ENCODE peak calls at places on chromosome 19, in six cellular contexts. A, H, Q, N, B and I are unnamed samples. For H3K9me3, the result is how much of the 10 kb centered on the place peaks cover.

GRCh38 chr19:47125669-47125938 is 5.0 kb upstream of the SAE1 start:
- DNase-seq in N (no peak), H (no peak), B (no peak), A (no peak), Q (no peak), I (no peak)

GRCh38 chr19:18865973-18866799 is 29.8 kb downstream of the CERS1 start:
- DNase-seq in Q (no peak), H (no peak), N (no peak), B (peak), A (peak), I (no peak)

GRCh38 chr19:4567584-4568071 is 8.1 kb upstream of the SEMA6B start:
- DNase-seq in Q (peak), N (no peak), B (peak), H (no peak), A (peak), I (no peak)

GRCh38 chr19:18784786-18785120 is 6.4 kb downstream of the COMP start:
- DNase-seq in A (no peak), N (no peak), Q (no peak), H (no peak), B (no peak), I (no peak)

GRCh38 chr19:45972944-45973525 is 630 bp downstream of the NOVA2 start:
- DNase-seq in H (no peak), Q (no peak), N (no peak), B (no peak), A (no peak), I (no peak)

GRCh38 chr19:39558623-39559117 is 18.7 kb upstream of the EID2 start:
- DNase-seq in H (no peak), Q (no peak), N (no peak), B (no peak), A (no peak), I (no peak)

GRCh38 chr19:45638930-45639729 is at the start of gene EML2:
- DNase-seq in H (peak), N (no peak), Q (peak), B (no peak), A (peak), I (no peak)

GRCh38 chr19:38289955-38290354 is 14.1 kb upstream of the C19orf33 start:
- DNase-seq in Q (no peak), A (no peak), B (no peak), H (no peak), N (no peak), I (no peak)

GRCh38 chr19:21902596-21902995 is 66.6 kb upstream of the ZNF43 start:
- DNase-seq in N (no peak), Q (no peak), A (no peak), B (no peak), H (no peak), I (no peak)

GRCh38 chr19:45470147-45471081 is 2.6 kb downstream of the FOSB start:
- DNase-seq in B (peak), H (no peak), A (peak), Q (no peak), N (no peak), I (no peak)

GRCh38 chr19:4130635-4131438 is 6.9 kb upstream of the MAP2K2 start:
- DNase-seq in N (no peak), B (peak), H (no peak), Q (no peak), A (no peak), I (peak)

GRCh38 chr19:46660008-46660517 is 919 bp downstream of the DACT3 start:
- DNase-seq in B (no peak), H (no peak), A (no peak), Q (no peak), N (no peak), I (no peak)

GRCh38 chr19:47240561-47240960 is 9.6 kb upstream of the BBC3 start:
- DNase-seq in A (no peak), B (no peak), N (no peak), H (no peak), Q (no peak), I (no peak)

GRCh38 chr19:58229255-58229639 is 533 bp downstream of the ZNF544 start:
- DNase-seq in B (peak), Q (no peak), H (no peak), A (no peak), N (no peak), I (no peak)

GRCh38 chr19:13917888-13918406 is 11.9 kb downstream of the CC2D1A start:
- DNase-seq in N (no peak), B (no peak), A (no peak), H (no peak), Q (no peak), I (no peak)

GRCh38 chr19:18649371-18650047 is 12.7 kb downstream of the KLHL26 start:
- DNase-seq in A (peak), Q (peak), B (peak), N (no peak), H (peak), I (no peak)

DNA sequence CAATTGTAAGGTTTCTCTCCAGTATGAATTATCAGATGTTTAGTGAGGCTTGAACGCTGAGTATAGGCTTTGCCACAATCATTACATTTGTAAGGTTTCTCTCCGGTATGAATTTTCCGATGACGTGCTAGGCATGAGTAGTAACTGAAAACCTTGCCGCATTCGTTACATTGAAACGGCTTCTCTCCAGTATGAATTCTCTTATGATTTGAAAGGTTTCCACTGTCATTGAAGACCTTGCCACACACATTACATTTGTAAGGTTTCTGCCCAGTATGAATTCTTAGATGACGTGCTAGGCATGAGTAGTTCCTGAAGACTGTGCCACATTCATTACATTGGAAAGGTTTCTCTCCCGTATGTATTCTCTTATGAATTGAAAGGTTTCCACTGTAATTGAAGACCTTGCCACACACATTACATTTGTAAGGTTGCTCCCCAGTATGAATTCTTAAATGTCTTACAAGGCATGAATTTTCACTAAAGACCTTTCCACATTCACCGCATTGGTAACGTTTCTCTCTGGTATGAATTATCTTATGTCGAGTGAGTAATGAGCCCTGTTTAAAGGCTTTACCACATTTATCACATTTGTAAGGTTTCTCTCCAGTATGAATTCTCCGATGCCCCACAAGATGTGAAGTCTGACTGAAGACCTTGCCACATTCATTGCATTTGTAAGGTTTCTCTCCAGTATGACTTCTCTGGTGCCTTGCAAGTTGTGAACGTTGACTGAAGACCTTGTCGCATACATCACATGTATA is 15.6 kb downstream of the ZNF836 start:
- DNase-seq in N (no peak), Q (no peak), A (no peak), B (no peak), H (no peak), I (no peak)
- H3K9me3 ChIP-seq in N (under half), Q (under half), A (half or more), B (half or more), H (under half), I (half or more)

GRCh38 chr19:49761625-49762311 is 1.3 kb downstream of the TSKS start:
- DNase-seq in B (peak), H (no peak), A (peak), Q (no peak), N (no peak), I (no peak)
- H3K27ac ChIP-seq in B (no peak), H (peak), A (peak), Q (peak), N (no peak), I (no peak)

DNA sequence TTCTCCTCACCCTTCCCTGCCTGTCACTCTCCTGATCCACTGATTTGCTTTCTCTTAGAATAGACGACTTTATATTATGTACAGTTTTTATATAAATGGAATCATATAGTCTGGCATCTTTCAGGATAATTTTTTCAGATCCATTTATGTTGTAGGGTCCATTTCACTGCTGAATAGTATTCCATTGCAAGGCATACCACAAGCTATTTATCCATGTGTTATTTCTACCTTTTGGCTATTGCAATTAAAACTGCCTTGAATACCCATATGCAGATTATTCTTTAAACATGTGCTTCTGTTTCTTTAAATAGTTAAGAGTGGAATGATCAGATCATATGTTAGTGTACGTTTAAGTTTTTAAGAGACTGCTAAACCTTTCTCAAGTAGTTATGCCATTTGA is 17.8 kb upstream of the ZNF177 start:
- DNase-seq in N (no peak), Q (no peak), A (no peak), H (no peak), B (no peak), I (no peak)
- H3K9me3 ChIP-seq in N (half or more), Q (under half), A (half or more), H (half or more), B (half or more), I (under half)

GRCh38 chr19:5936308-5936980 is 22.4 kb downstream of the CAPS start:
- DNase-seq in B (no peak), Q (no peak), H (no peak), N (no peak), A (no peak), I (no peak)

GRCh38 chr19:5934002-5934401 is 19.9 kb downstream of the CAPS start:
- DNase-seq in A (no peak), B (peak), N (no peak), Q (no peak), H (no peak), I (no peak)

GRCh38 chr19:5934779-5935472 is 20.9 kb downstream of the CAPS start:
- DNase-seq in N (no peak), H (no peak), B (peak), A (no peak), Q (peak), I (peak)

GRCh38 chr19:5937550-5937949 is 23.5 kb downstream of the CAPS start:
- DNase-seq in H (no peak), Q (no peak), N (no peak), B (no peak), A (no peak), I (no peak)

GRCh38 chr19:5935473-5936307 is 21.6 kb downstream of the CAPS start:
- DNase-seq in A (no peak), H (no peak), Q (no peak), N (no peak), B (peak), I (no peak)
- H3K27ac ChIP-seq in A (no peak), H (peak), Q (peak), N (no peak), B (peak), I (peak)

GRCh38 chr19:1884719-1885334 is 469 bp downstream of the ABHD17A start:
- DNase-seq in A (no peak), B (no peak), H (no peak), N (no peak), Q (no peak), I (no peak)
- H3K9me3 ChIP-seq in A (under half), B (under half), H (under half), N (under half), Q (under half), I (under half)

GRCh38 chr19:2665103-2665502 is 37.4 kb downstream of the GNG7 start:
- DNase-seq in H (no peak), A (no peak), B (no peak), N (no peak), Q (no peak), I (no peak)
- H3K27ac ChIP-seq in H (no peak), A (no peak), B (no peak), N (no peak), Q (no peak), I (no peak)

GRCh38 chr19:34960940-34961679 is 2.9 kb downstream of the ZNF792 start:
- DNase-seq in H (no peak), N (no peak), Q (no peak), A (no peak), B (no peak), I (no peak)

GRCh38 chr19:34960103-34960805 is 3.8 kb downstream of the ZNF792 start:
- DNase-seq in Q (no peak), B (peak), H (no peak), A (no peak), N (no peak), I (peak)

GRCh38 chr19:34961775-34962174 is 2.3 kb downstream of the ZNF792 start:
- DNase-seq in N (no peak), Q (no peak), A (no peak), H (no peak), B (no peak), I (no peak)

GRCh38 chr19:34959021-34959420 is 5.0 kb downstream of the ZNF792 start:
- DNase-seq in B (no peak), H (no peak), A (no peak), N (no peak), Q (no peak), I (no peak)

DNA sequence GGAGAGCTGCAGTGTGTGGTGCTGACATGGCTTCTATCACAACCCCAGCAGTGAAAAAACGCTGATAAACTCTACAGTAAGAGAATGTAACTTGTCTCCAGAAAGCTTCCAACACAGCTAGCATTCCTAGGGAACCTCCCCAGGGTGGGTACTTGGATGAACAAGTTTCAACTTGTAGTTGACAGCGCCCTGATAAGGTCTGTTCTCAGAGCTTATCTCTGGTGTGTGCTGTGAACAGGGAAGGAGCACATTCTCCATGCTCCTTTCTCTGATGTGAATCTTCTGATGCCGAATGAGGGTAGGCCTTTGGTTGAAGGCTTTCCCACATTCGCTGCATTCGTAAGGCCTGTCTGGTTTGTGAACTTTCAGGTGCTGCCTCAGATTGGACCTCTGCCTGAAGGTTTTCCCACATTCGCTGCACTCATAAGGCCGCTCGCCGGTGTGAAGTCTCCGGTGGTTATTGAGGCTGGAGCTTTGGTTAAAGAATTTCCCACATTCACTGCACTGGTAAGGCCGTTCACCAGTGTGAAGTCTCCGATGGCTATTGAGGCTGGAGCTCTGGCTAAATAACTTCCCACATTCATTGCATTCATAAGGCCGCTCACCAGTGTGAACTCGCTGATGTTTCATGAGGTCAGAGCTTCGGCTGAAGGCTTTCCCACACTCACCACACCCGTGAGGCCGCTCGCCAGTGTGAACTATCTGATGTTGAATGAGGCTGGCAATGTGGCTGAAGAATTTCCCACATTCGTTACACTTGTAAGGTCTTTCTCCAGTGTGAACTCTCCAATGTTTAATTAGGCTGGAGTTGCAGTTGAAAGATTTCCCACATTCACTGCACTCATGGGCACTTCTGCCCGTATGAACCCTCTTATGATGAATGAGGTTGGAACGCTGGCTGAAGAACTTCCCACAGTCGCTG is 5.9 kb downstream of the ZNF792 start:
- DNase-seq in N (no peak), H (no peak), A (no peak), Q (no peak), B (no peak), I (no peak)
- H3K9me3 ChIP-seq in N (under half), H (under half), A (half or more), Q (half or more), B (under half), I (half or more)

GRCh38 chr19:42467437-42467760 is 24.7 kb upstream of the CXCL17 start:
- DNase-seq in N (no peak), A (no peak), B (no peak), H (no peak), Q (no peak), I (no peak)
- H3K27ac ChIP-seq in N (no peak), A (no peak), B (no peak), H (no peak), Q (no peak), I (no peak)

DNA sequence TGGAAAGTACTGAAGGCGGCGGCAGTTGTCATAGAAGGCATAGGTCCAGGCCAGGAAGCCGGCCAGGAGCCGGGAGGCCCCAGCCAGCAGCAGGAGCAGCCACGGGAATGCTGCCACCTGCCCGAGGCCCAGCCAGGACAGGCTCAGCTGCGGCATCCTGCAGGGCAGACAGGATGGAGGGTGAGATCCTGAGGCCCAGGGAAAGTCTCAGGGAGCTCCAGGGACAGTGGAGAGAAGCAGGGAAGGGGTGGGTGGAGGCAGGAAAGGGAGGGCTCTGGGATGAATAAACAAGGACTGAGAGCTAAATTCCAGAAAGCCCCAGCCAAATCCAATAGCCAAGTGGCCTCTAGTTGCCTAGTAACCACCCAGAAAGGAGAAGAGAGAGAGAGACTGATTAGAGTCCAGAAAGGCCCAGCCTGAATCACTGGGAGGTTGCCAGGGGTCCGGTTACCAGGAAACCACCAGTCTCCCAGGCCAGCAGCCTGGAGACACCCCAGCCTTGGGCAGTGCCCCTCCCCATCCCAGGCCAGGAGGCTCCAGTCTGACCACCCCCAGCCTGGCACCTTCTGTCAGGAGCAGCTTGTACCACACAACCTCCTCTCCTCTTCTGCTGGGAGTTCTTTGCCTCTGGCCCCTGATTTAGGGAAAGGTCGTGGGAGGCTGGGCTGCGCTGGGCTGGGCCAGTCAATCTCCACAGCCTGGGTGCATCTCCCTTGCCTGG is 7.5 kb upstream of the OR10H5 start:
- DNase-seq in A (peak), B (no peak), N (no peak), H (peak), Q (peak), I (no peak)
- H3K9me3 ChIP-seq in A (under half), B (under half), N (under half), H (under half), Q (under half), I (under half)

GRCh38 chr19:40700083-40700482 is 9.6 kb upstream of the NUMBL start:
- DNase-seq in A (no peak), B (no peak), N (no peak), Q (no peak), H (no peak), I (no peak)
- H3K27ac ChIP-seq in A (no peak), B (no peak), N (no peak), Q (no peak), H (no peak), I (no peak)